ENCODE peak calls at places on chromosomes 3 and 15, in four cellular contexts. P is HL-60, O is K562, H is GM12878. J is an unnamed sample.

GRCh38 chr3:54858386-54858785 is 69.5 kb downstream of the LRTM1 start:
- DNase-seq in P (no peak), O (no peak), H (no peak), J (no peak)

GRCh38 chr15:42730536-42730935 is 6.4 kb downstream of the CDAN1 start:
- DNase-seq in P (no peak), O (no peak), H (no peak), J (no peak)

GRCh38 chr3:197339841-197340520 is 41.6 kb upstream of the DLG1 start:
- DNase-seq in P (no peak), O (no peak), H (no peak), J (no peak)

GRCh38 chr15:39629376-39629775 is 48.5 kb downstream of the THBS1 start:
- DNase-seq in P (no peak), O (no peak), H (no peak), J (no peak)

GRCh38 chr3:75396316-75396802 is 267.8 kb upstream of the FRG2C start:
- DNase-seq in P (no peak), O (no peak), H (no peak), J (no peak)

GRCh38 chr3:24254649-24255048 is 240.0 kb downstream of the THRB start:
- DNase-seq in P (no peak), O (no peak), H (no peak), J (no peak)

GRCh38 chr3:64909011-64909410 is 221.2 kb upstream of the ADAMTS9 start:
- DNase-seq in P (no peak), O (no peak), H (no peak), J (no peak)

GRCh38 chr3:169764164-169764452 is 752 bp downstream of the TERC start:
- DNase-seq in P (peak; percentile 85), O (no peak), H (peak; percentile 41), J (no peak)

GRCh38 chr15:76312540-76313174 is 1.4 kb upstream of the ETFA start:
- DNase-seq in P (no peak), O (no peak), H (no peak), J (no peak)

GRCh38 chr3:46892285-46893145 is 15.0 kb downstream of the PTH1R start:
- DNase-seq in P (peak; percentile 47), O (peak; percentile 50), H (no peak), J (no peak)

GRCh38 chr3:54320376-54320775 is 198.0 kb downstream of the CACNA2D3 start:
- DNase-seq in P (no peak), O (no peak), H (no peak), J (no peak)

GRCh38 chr15:68348064-68348463 is 70.5 kb downstream of the FEM1B start:
- DNase-seq in P (no peak), O (peak; percentile 69), H (no peak), J (no peak)

GRCh38 chr15:63050737-63051700 is 8.5 kb downstream of the TPM1 start:
- DNase-seq in P (no peak), O (no peak), H (no peak), J (no peak)

GRCh38 chr15:61186905-61187865 is 41.9 kb downstream of the RORA start:
- DNase-seq in P (no peak), O (no peak), H (no peak), J (no peak)

GRCh38 chr3:499362-499761 is 302.8 kb downstream of the CHL1 start:
- DNase-seq in P (no peak), O (no peak), H (no peak), J (no peak)

GRCh38 chr15:90553248-90553745 is 23.6 kb downstream of the CRTC3 start:
- DNase-seq in P (no peak), O (no peak), H (no peak), J (no peak)

GRCh38 chr3:147318900-147319299 is 87.4 kb downstream of the ZIC4 start:
- DNase-seq in P (no peak), O (no peak), H (no peak), J (no peak)

GRCh38 chr3:192899540-192899982 is 18.1 kb downstream of the MB21D2 start:
- DNase-seq in P (no peak), O (no peak), H (no peak), J (no peak)

GRCh38 chr15:69736161-69736560 is 283.5 kb downstream of the RPLP1 start:
- DNase-seq in P (no peak), O (no peak), H (no peak), J (no peak)

GRCh38 chr3:9690451-9691450 is 12.9 kb upstream of the CPNE9 start:
- DNase-seq in P (peak; percentile 15), O (peak; percentile 53), H (peak; percentile 28), J (peak; percentile 68)

GRCh38 chr3:198080521-198081384 is 120.7 kb downstream of the LMLN start:
- DNase-seq in P (peak; percentile 79), O (peak; percentile 74), H (no peak), J (peak; percentile 46)

GRCh38 chr15:98518823-98519561 is 129.3 kb upstream of the IGF1R start:
- DNase-seq in P (peak; percentile 63), O (peak; percentile 75), H (no peak), J (peak; percentile 56)

GRCh38 chr3:172347895-172348680 is 100.2 kb downstream of the GHSR start:
- DNase-seq in P (no peak), O (no peak), H (no peak), J (no peak)

GRCh38 chr3:126979076-126979628 is 3.8 kb upstream of the PLXNA1 start:
- DNase-seq in P (no peak), O (no peak), H (no peak), J (no peak)

GRCh38 chr3:85835857-85836470 is 877.2 kb downstream of the CADM2 start:
- DNase-seq in P (no peak), O (no peak), H (no peak), J (no peak)

GRCh38 chr3:52381623-52382022 is 63.3 kb downstream of the SEMA3G start:
- DNase-seq in P (no peak), O (no peak), H (no peak), J (no peak)

GRCh38 chr15:95832655-95833054 is 497.8 kb upstream of the NR2F2 start:
- DNase-seq in P (no peak), O (no peak), H (no peak), J (no peak)

GRCh38 chr3:31960793-31961431 is 20.1 kb downstream of the OSBPL10 start:
- DNase-seq in P (no peak), O (no peak), H (no peak), J (no peak)

GRCh38 chr15:52261498-52262242 is 33.9 kb downstream of the MYO5C start:
- DNase-seq in P (peak; percentile 33), O (no peak), H (peak; percentile 86), J (peak; percentile 69)
- TF ChIP-seq SPI1 in P (no peak), O (no peak), H (peak; percentile 51), J (peak; percentile 53)

GRCh38 chr15:77898811-77899730 is 178.4 kb downstream of the TBC1D2B start:
- DNase-seq in P (no peak), O (peak; percentile 43), H (no peak), J (no peak)
- TF ChIP-seq POLR2AphosphoS5 in P (no peak), O (no peak), H (no peak), J (no peak)

DNA sequence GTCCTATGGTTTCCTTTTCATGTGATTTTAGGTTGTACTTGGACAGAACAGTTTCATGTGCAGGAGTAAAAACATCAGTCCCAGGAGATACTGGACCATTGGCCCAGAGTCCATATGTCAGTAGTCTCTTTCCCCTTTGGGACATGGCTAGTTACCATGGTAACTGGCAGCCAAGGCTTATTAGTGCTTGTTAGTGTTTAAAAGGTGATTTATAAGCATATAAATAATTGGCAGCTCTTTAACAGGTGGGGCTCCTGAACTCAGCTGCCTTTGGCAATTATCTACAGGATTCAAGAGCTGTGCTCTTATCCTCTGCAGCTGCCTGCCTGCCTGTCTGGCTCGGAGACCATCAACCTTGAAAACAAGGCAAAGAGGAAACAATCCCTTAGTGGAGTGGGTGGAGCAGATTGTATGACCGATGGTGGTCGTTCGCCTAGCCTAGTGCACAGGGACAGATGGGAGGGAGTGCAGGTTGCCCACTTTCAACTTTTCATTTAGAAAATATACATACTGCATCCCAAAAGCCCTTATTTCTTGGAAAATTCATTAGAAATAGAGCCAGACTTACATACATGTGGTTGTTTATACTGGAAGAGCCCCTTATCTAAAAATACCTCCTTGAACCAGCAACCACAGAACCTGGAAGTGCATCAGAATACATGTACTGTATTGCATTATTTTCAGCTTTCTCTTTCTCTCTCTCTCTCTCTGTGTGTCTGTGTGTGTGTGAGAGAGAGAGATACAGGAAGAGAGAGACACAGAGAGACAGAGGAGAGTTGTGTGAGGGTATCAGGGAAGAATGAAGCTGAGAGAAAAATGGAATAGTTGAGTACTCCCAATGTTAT is 29.3 kb upstream of the LSAMP start:
- DNase-seq in P (no peak), O (no peak), H (no peak), J (no peak)
- TF ChIP-seq SPI1 in P (no peak), O (no peak), H (no peak), J (no peak)

GRCh38 chr15:89112341-89112971 is 24.2 kb downstream of the ABHD2 start:
- DNase-seq in P (no peak), O (no peak), H (peak; percentile 38), J (no peak)
- TF ChIP-seq POLR2AphosphoS5 in P (no peak), O (no peak), H (no peak), J (no peak)

J was measured in GM12891.